ENCODE peak calls at places on chromosomes 7 and 10, in eight cellular contexts. Z is stimulated activated CD4-positive, alpha-beta T cell treated with anti-CD3 and anti-CD28 coated beads, Interleukin-15, amount 100 ng/mL, for 1 hour; C is pulmonary artery endothelial cell; D is AG04450; P is NCI-H2107; J is CD8-positive, alpha-beta T cell; F is activated T-cell treated with anti-CD3 and anti-CD28 coated beads, Interleukin-2, amount 50 U/mL, for 48 hours; G is substantia nigra. M is an unnamed sample.

GRCh38 chr7:95011156-95011928 is 103.9 kb downstream of the PPP1R9A start:
- DNase-seq in Z (no peak), C (no peak), D (no peak), P (no peak), J (no peak), F (no peak), G (no peak), M (no peak)

GRCh38 chr10:61346946-61347345 is 106.2 kb downstream of the TMEM26 start:
- DNase-seq in Z (no peak), C (no peak), D (no peak), P (no peak), J (no peak), F (no peak), G (no peak), M (no peak)

GRCh38 chr10:49397036-49397999 is 1.4 kb upstream of the DRGX start:
- DNase-seq in Z (no peak), C (no peak), D (no peak), P (no peak), J (no peak), F (peak; percentile 23), G (no peak), M (no peak)

GRCh38 chr10:119208553-119208940 is 1.2 kb downstream of the GRK5 start:
- DNase-seq in Z (no peak), C (no peak), D (no peak), P (no peak), J (no peak), F (no peak), G (no peak), M (no peak)

GRCh38 chr7:20484366-20484765 is 131.1 kb upstream of the ABCB5 start:
- DNase-seq in Z (no peak), C (no peak), D (no peak), P (no peak), J (no peak), F (no peak), G (no peak), M (no peak)

GRCh38 chr10:11685787-11686218 is 56.4 kb upstream of the ECHDC3 start:
- DNase-seq in Z (peak; percentile 20), C (peak; percentile 71), D (no peak), P (no peak), J (peak; percentile 70), F (no peak), G (no peak), M (no peak)

GRCh38 chr10:44043646-44044368 is 341.1 kb downstream of the CXCL12 start:
- DNase-seq in Z (no peak), C (no peak), D (no peak), P (no peak), J (no peak), F (no peak), G (no peak), M (no peak)

GRCh38 chr10:93947055-93947454 is 46.7 kb upstream of the PLCE1 start:
- DNase-seq in Z (no peak), C (no peak), D (peak; percentile 60), P (no peak), J (no peak), F (no peak), G (no peak), M (no peak)

GRCh38 chr7:40760293-40760964 is 625.6 kb downstream of the SUGCT start:
- DNase-seq in Z (no peak), C (no peak), D (no peak), P (no peak), J (no peak), F (no peak), G (no peak), M (no peak)

GRCh38 chr7:30029696-30030095 is 1.5 kb downstream of the PLEKHA8 start:
- DNase-seq in Z (no peak), C (no peak), D (no peak), P (no peak), J (no peak), F (no peak), G (no peak), M (no peak)

GRCh38 chr7:31794851-31795250 is 107.8 kb downstream of the PPP1R17 start:
- DNase-seq in Z (no peak), C (no peak), D (no peak), P (no peak), J (no peak), F (no peak), G (no peak), M (no peak)

GRCh38 chr10:13759167-13759566 is 172.4 kb downstream of the PRPF18 start:
- DNase-seq in Z (no peak), C (no peak), D (no peak), P (no peak), J (no peak), F (no peak), G (no peak), M (no peak)